ENCODE peak calls at places on chromosome 17, in seven cellular contexts. B is hepatocyte, X is heart right ventricle, I is body of pancreas, Q is fibroblast of lung, J is cardiac muscle cell, K is heart left ventricle. M is an unnamed sample.

GRCh38 chr17:82018152-82019041 is 4.3 kb downstream of the CENPX start:
- DNase-seq in J (no peak), X (no peak), I (no peak), B (no peak), Q (no peak), K (no peak), M (no peak)

GRCh38 chr17:16878084-16878483 is 93.8 kb downstream of the TNFRSF13B start:
- DNase-seq in Q (no peak), I (no peak), K (no peak), X (no peak), B (no peak), J (no peak), M (no peak)

GRCh38 chr17:69331746-69332145 is 4.8 kb upstream of the ABCA5 start:
- DNase-seq in J (no peak), K (no peak), X (no peak), I (no peak), Q (no peak), B (no peak), M (no peak)

GRCh38 chr17:4004517-4005295 is 40.5 kb upstream of the ATP2A3 start:
- DNase-seq in J (peak; percentile 81), B (peak; percentile 77), Q (peak; percentile 11), I (peak; percentile 61), X (peak; percentile 62), K (peak; percentile 57), M (peak; percentile 88)

GRCh38 chr17:55421179-55421934 is at the start of gene MMD:
- DNase-seq in X (no peak), K (no peak), B (peak; percentile 69), I (peak; percentile 29), J (no peak), Q (no peak), M (peak; percentile 86)

GRCh38 chr17:50271173-50271750 is 3.0 kb upstream of the TMEM92 start:
- DNase-seq in K (no peak), X (no peak), I (no peak), Q (no peak), J (no peak), B (peak; percentile 37), M (no peak)

GRCh38 chr17:41393826-41394225 is 3.6 kb downstream of the KRT31 start:
- DNase-seq in I (no peak), B (no peak), Q (no peak), J (no peak), K (no peak), X (no peak), M (no peak)

GRCh38 chr17:40107266-40107980 is 7.0 kb upstream of the NR1D1 start:
- DNase-seq in J (no peak), K (peak; percentile 25), B (no peak), X (no peak), Q (no peak), I (peak; percentile 50), M (no peak)

GRCh38 chr17:2335726-2336214 is 487 bp downstream of the TSR1 start:
- DNase-seq in K (no peak), B (peak; percentile 11), Q (peak; percentile 36), I (peak; percentile 10), X (no peak), J (no peak), M (peak; percentile 40)

GRCh38 chr17:37368577-37368976 is 7.2 kb upstream of the C17orf78 start:
- DNase-seq in I (no peak), J (no peak), K (no peak), X (no peak), B (no peak), Q (peak; percentile 21), M (no peak)

GRCh38 chr17:42049834-42050359 is 504 bp downstream of the C17orf113 start:
- DNase-seq in Q (no peak), I (no peak), X (no peak), K (no peak), B (no peak), J (no peak), M (no peak)

GRCh38 chr17:78826426-78826825 is 14.2 kb downstream of the USP36 start:
- DNase-seq in B (no peak), K (no peak), I (no peak), X (no peak), J (no peak), Q (peak; percentile 37), M (no peak)

GRCh38 chr17:31433091-31433790 is 41.8 kb downstream of the RAB11FIP4 start:
- DNase-seq in Q (no peak), I (no peak), B (no peak), J (no peak), K (no peak), X (no peak), M (no peak)

GRCh38 chr17:1060991-1061390 is 64.1 kb downstream of the TIMM22 start:
- DNase-seq in I (peak; percentile 61), Q (peak; percentile 98), K (no peak), J (no peak), X (no peak), B (peak; percentile 58), M (no peak)

GRCh38 chr17:79658811-79659207 is 48.0 kb upstream of the RBFOX3 start:
- DNase-seq in I (peak; percentile 16), J (peak; percentile 68), Q (peak; percentile 5), B (peak; percentile 70), X (no peak), K (no peak), M (peak; percentile 77)

GRCh38 chr17:43309505-43310329 is 75.9 kb upstream of the RNU2-1 start:
- DNase-seq in I (no peak), X (no peak), B (no peak), K (no peak), J (no peak), Q (no peak), M (no peak)

GRCh38 chr17:10046786-10047609 is 141.9 kb upstream of the RCVRN start:
- DNase-seq in I (no peak), K (no peak), J (no peak), B (no peak), Q (no peak), X (no peak), M (no peak)

GRCh38 chr17:2776589-2777241 is 19.5 kb upstream of the RAP1GAP2 start:
- DNase-seq in B (peak; percentile 65), K (no peak), X (no peak), Q (no peak), J (peak; percentile 62), I (no peak), M (peak; percentile 89)

GRCh38 chr17:5535436-5535835 is 48.9 kb downstream of the NLRP1 start:
- DNase-seq in B (no peak), J (no peak), Q (no peak), K (no peak), I (no peak), X (no peak), M (no peak)

GRCh38 chr17:4232168-4232813 is 31.5 kb downstream of the ANKFY1 start:
- DNase-seq in X (no peak), Q (peak; percentile 78), J (no peak), K (no peak), I (no peak), B (no peak), M (no peak)

GRCh38 chr17:9647014-9647413 is 1.7 kb downstream of the USP43 start:
- DNase-seq in I (no peak), B (peak; percentile 60), X (no peak), J (no peak), Q (peak; percentile 24), K (no peak), M (no peak)

GRCh38 chr17:19305761-19306159 is 56.8 kb downstream of the B9D1 start:
- DNase-seq in X (no peak), K (no peak), I (no peak), Q (no peak), B (no peak), J (no peak), M (no peak)

GRCh38 chr17:79529661-79530081 is 81.2 kb downstream of the RBFOX3 start:
- DNase-seq in Q (no peak), X (no peak), I (no peak), B (no peak), J (no peak), K (no peak), M (no peak)

GRCh38 chr17:78316115-78316866 is 43.6 kb downstream of the SOCS3 start:
- DNase-seq in Q (no peak), K (no peak), J (no peak), I (no peak), X (no peak), B (no peak), M (peak; percentile 46)

GRCh38 chr17:71409712-71410111 is 711.1 kb upstream of the SOX9 start:
- DNase-seq in K (no peak), I (no peak), X (no peak), B (no peak), Q (peak; percentile 92), J (no peak), M (no peak)

GRCh38 chr17:29150191-29150590 is 30.0 kb downstream of the MYO18A start:
- DNase-seq in K (no peak), B (no peak), I (no peak), X (no peak), Q (no peak), J (no peak), M (no peak)
- H3K27ac ChIP-seq in K (no peak overlapping the region), B (peak overlapping the region; percentile 54), I (peak overlapping the region; percentile 85), X (peak overlapping the region; percentile 13), Q (no peak overlapping the region), J (no peak overlapping the region), M (no peak overlapping the region)

GRCh38 chr17:44878627-44879221 is 20.5 kb downstream of the EFTUD2 start:
- DNase-seq in B (peak; percentile 55), X (no peak), Q (peak; percentile 20), I (peak; percentile 21), J (peak; percentile 59), K (no peak), M (peak; percentile 47)
- TF ChIP-seq CTCF in B (peak; percentile 63), X (peak; percentile 20), Q (peak; percentile 68), I (no peak), J (peak; percentile 69), K (peak; percentile 63), M (peak; percentile 80)

DNA sequence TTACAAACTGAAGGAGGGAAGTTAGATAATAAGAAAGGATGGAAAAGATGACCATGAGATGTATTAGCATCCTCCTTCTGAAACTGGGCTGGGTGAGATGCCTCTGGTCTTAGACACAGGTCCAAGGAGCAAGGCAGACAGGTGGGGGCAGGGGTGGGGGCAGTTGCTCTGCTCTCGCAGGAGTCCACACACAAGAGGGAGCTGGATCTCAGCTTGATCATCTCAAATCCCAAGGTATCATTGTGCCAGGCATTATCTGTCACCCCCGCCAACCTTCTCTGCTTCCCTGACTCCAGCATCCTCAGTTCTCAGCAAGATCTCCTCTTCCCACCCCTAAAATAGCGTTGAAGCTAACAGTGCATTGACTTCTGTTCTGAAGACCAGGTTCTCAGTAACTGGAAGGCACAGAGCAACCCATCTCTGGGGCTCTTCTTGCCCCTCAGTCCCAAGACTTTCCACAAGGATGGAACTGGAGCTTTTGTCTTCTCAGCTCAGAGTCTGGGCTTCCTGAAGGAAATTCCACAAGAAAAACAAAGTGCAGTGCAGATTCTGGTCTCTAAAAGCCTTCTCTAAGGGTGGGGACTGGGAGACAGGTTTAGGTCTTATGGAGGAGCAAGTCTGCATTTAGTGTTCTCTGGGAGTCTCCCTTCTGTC is 1.6 kb downstream of the FLOT2 start:
- DNase-seq in X (no peak), B (no peak), K (no peak), J (no peak), I (no peak), Q (no peak), M (no peak)
- H3K27ac ChIP-seq in X (peak overlapping the region; percentile 80), B (peak overlapping the region; percentile 96), K (peak overlapping the region; percentile 44), J (peak overlapping the region; percentile 74), I (peak overlapping the region; percentile 93), Q (no peak overlapping the region), M (no peak overlapping the region)

GRCh38 chr17:61504697-61505096 is 52.5 kb downstream of the TBX4 start:
- DNase-seq in X (no peak), B (no peak), I (no peak), J (no peak), K (no peak), Q (peak; percentile 96), M (no peak)
- TF ChIP-seq CTCF in X (no peak), B (no peak), I (no peak), J (no peak), K (no peak), Q (no peak), M (no peak)

M was measured in SK-N-SH.